ENCODE peak calls at places on chromosomes 3 and 15, in six cellular contexts. One of them, this sample, is unnamed.

GRCh38 chr3:127678315-127678599 is 5.5 kb downstream of the ABTB1 start:
- DNase-seq in fibroblast of pulmonary artery: no peak
- DNase-seq in AG10803: no peak
- DNase-seq in uterus: no peak
- DNase-seq in heart left ventricle: no peak
- DNase-seq in retinal pigment epithelial cell: no peak
- DNase-seq in this sample: no peak

GRCh38 chr15:40465939-40466338 is 4.8 kb upstream of the CHST14 start:
- DNase-seq in uterus: no peak
- DNase-seq in fibroblast of pulmonary artery: no peak
- DNase-seq in heart left ventricle: no peak
- DNase-seq in AG10803: no peak
- DNase-seq in retinal pigment epithelial cell: no peak
- DNase-seq in this sample: no peak

GRCh38 chr15:36594556-36595090 is 15.2 kb downstream of the CDIN1 start:
- DNase-seq in heart left ventricle: no peak
- DNase-seq in uterus: no peak
- DNase-seq in fibroblast of pulmonary artery: no peak
- DNase-seq in AG10803: no peak
- DNase-seq in retinal pigment epithelial cell: no peak
- DNase-seq in this sample: no peak

GRCh38 chr15:28003302-28004037 is 95.6 kb downstream of the OCA2 start:
- DNase-seq in AG10803: no peak
- DNase-seq in heart left ventricle: no peak
- DNase-seq in retinal pigment epithelial cell: no peak
- DNase-seq in fibroblast of pulmonary artery: no peak
- DNase-seq in uterus: no peak
- DNase-seq in this sample: no peak

GRCh38 chr3:107428051-107428858 is 51.0 kb downstream of the CCDC54 start:
- DNase-seq in AG10803: no peak
- DNase-seq in heart left ventricle: no peak
- DNase-seq in uterus: no peak
- DNase-seq in fibroblast of pulmonary artery: no peak
- DNase-seq in retinal pigment epithelial cell: no peak
- DNase-seq in this sample: no peak

GRCh38 chr15:84725001-84725491 is 9.1 kb upstream of the SEC11A start:
- DNase-seq in heart left ventricle: peak
- DNase-seq in AG10803: peak
- DNase-seq in uterus: no peak
- DNase-seq in retinal pigment epithelial cell: no peak
- DNase-seq in fibroblast of pulmonary artery: peak
- DNase-seq in this sample: no peak

GRCh38 chr15:86915811-86916331 is 836.2 kb downstream of the AGBL1 start:
- DNase-seq in uterus: peak
- DNase-seq in heart left ventricle: no peak
- DNase-seq in fibroblast of pulmonary artery: peak
- DNase-seq in AG10803: peak
- DNase-seq in retinal pigment epithelial cell: peak
- DNase-seq in this sample: peak

GRCh38 chr3:195045481-195045880 is 225.5 kb downstream of the XXYLT1 start:
- DNase-seq in uterus: no peak
- DNase-seq in AG10803: no peak
- DNase-seq in heart left ventricle: no peak
- DNase-seq in retinal pigment epithelial cell: no peak
- DNase-seq in fibroblast of pulmonary artery: no peak
- DNase-seq in this sample: no peak

GRCh38 chr3:58043933-58044332 is 35.7 kb downstream of the FLNB start:
- DNase-seq in uterus: no peak
- DNase-seq in fibroblast of pulmonary artery: no peak
- DNase-seq in heart left ventricle: no peak
- DNase-seq in retinal pigment epithelial cell: no peak
- DNase-seq in AG10803: no peak
- DNase-seq in this sample: no peak

GRCh38 chr15:96138985-96139384 is 191.5 kb upstream of the NR2F2 start:
- DNase-seq in retinal pigment epithelial cell: no peak
- DNase-seq in uterus: no peak
- DNase-seq in fibroblast of pulmonary artery: no peak
- DNase-seq in heart left ventricle: no peak
- DNase-seq in AG10803: no peak
- DNase-seq in this sample: no peak

GRCh38 chr3:194065119-194065392 is 70.9 kb upstream of the HES1 start:
- DNase-seq in uterus: no peak
- DNase-seq in AG10803: no peak
- DNase-seq in heart left ventricle: no peak
- DNase-seq in retinal pigment epithelial cell: no peak
- DNase-seq in fibroblast of pulmonary artery: no peak
- DNase-seq in this sample: no peak

GRCh38 chr3:30628931-30629590 is 22.7 kb downstream of the TGFBR2 start:
- DNase-seq in retinal pigment epithelial cell: no peak
- DNase-seq in heart left ventricle: no peak
- DNase-seq in fibroblast of pulmonary artery: peak
- DNase-seq in uterus: no peak
- DNase-seq in AG10803: no peak
- DNase-seq in this sample: no peak

GRCh38 chr15:44720460-44721185 is 9.3 kb downstream of the B2M start:
- DNase-seq in uterus: no peak
- DNase-seq in heart left ventricle: no peak
- DNase-seq in fibroblast of pulmonary artery: no peak
- DNase-seq in AG10803: no peak
- DNase-seq in retinal pigment epithelial cell: no peak
- DNase-seq in this sample: no peak

GRCh38 chr15:48475600-48476395 is 144.6 kb downstream of the DUT start:
- DNase-seq in heart left ventricle: no peak
- DNase-seq in retinal pigment epithelial cell: peak
- DNase-seq in uterus: no peak
- DNase-seq in AG10803: peak
- DNase-seq in fibroblast of pulmonary artery: no peak
- DNase-seq in this sample: no peak

GRCh38 chr3:160010578-160010977 is 21.9 kb downstream of the IL12A start:
- DNase-seq in heart left ventricle: no peak
- DNase-seq in fibroblast of pulmonary artery: no peak
- DNase-seq in retinal pigment epithelial cell: no peak
- DNase-seq in uterus: no peak
- DNase-seq in AG10803: no peak
- DNase-seq in this sample: no peak

GRCh38 chr3:139772539-139773500 is 95.0 kb upstream of the NMNAT3 start:
- DNase-seq in fibroblast of pulmonary artery: peak
- DNase-seq in uterus: no peak
- DNase-seq in heart left ventricle: no peak
- DNase-seq in retinal pigment epithelial cell: peak
- DNase-seq in AG10803: peak
- DNase-seq in this sample: peak

GRCh38 chr15:80461370-80462060 is 57.3 kb downstream of the ARNT2 start:
- DNase-seq in uterus: no peak
- DNase-seq in retinal pigment epithelial cell: no peak
- DNase-seq in AG10803: peak
- DNase-seq in fibroblast of pulmonary artery: no peak
- DNase-seq in heart left ventricle: peak
- DNase-seq in this sample: no peak

GRCh38 chr3:127831723-127832172 is 9.4 kb upstream of the MGLL start:
- DNase-seq in heart left ventricle: peak
- DNase-seq in AG10803: peak
- DNase-seq in uterus: no peak
- DNase-seq in retinal pigment epithelial cell: no peak
- DNase-seq in fibroblast of pulmonary artery: peak
- DNase-seq in this sample: no peak

GRCh38 chr3:51539291-51539891 is 872 bp downstream of the RAD54L2 start:
- DNase-seq in AG10803: peak
- DNase-seq in fibroblast of pulmonary artery: peak
- DNase-seq in uterus: peak
- DNase-seq in heart left ventricle: no peak
- DNase-seq in retinal pigment epithelial cell: peak
- DNase-seq in this sample: peak

GRCh38 chr3:51544011-51544775 is 5.7 kb downstream of the RAD54L2 start:
- DNase-seq in heart left ventricle: no peak
- DNase-seq in uterus: no peak
- DNase-seq in fibroblast of pulmonary artery: peak
- DNase-seq in retinal pigment epithelial cell: no peak
- DNase-seq in AG10803: no peak
- DNase-seq in this sample: no peak

GRCh38 chr3:51535146-51536019 is 3.1 kb upstream of the RAD54L2 start:
- DNase-seq in heart left ventricle: no peak
- DNase-seq in retinal pigment epithelial cell: no peak
- DNase-seq in fibroblast of pulmonary artery: no peak
- DNase-seq in uterus: no peak
- DNase-seq in AG10803: no peak
- DNase-seq in this sample: no peak

GRCh38 chr3:51538115-51538458 is 432 bp upstream of the RAD54L2 start:
- DNase-seq in fibroblast of pulmonary artery: peak
- DNase-seq in uterus: no peak
- DNase-seq in AG10803: no peak
- DNase-seq in retinal pigment epithelial cell: no peak
- DNase-seq in heart left ventricle: no peak
- DNase-seq in this sample: no peak

GRCh38 chr3:51538459-51539290 is at the start of gene RAD54L2:
- DNase-seq in AG10803: peak
- DNase-seq in heart left ventricle: peak
- DNase-seq in uterus: peak
- DNase-seq in retinal pigment epithelial cell: peak
- DNase-seq in fibroblast of pulmonary artery: peak
- DNase-seq in this sample: peak
- TF ChIP-seq CTCF in AG10803: peak
- TF ChIP-seq CTCF in heart left ventricle: no peak
- TF ChIP-seq CTCF in uterus: no peak
- TF ChIP-seq CTCF in retinal pigment epithelial cell: no peak
- TF ChIP-seq CTCF in fibroblast of pulmonary artery: no peak
- TF ChIP-seq CTCF in this sample: no peak

DNA sequence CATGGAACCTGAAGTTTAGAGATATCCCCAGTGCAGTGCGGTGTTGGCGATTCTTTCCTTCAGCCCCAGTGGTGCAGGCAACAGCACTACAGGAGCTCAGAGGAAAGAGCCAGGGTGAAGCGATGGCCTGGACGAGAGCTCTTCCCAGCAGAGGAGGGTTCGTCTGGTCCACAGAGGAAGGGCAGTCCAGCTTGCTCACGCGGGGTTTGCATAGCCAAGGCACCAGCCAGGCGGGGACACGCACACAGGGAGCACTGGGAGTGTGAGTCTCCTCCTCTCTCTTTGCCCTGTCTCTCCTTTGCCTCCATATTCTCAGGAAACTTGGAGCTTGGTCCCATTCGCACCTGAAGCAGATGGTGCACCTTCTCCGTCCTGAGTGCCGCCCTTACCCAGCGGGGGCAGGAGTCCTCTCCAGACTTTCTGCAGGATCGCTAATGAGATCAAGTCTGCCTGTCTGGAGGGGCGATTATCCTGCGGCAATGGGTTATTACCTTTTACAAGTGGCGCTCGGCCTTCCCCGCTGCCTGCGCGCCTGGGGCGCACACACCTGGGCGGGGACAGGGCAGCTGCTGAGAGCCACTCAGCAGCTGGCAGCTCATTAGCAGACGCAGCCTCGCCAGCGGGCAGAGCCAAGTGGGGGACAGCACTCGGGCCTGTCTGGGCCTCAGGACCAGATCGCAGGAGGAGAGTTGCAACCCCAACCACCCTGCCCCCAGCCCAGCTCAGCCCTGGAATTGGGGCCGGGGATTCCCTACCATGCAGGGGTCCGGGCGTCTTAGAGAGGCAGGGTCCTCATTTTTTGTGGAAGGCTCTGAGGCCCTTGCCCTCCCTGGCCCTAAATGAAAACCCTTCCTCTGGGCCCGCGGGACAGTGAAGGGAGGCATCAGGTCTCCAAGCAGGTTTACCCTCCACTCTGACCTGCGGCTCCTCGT is 119.0 kb upstream of the MEF2A start:
- DNase-seq in heart left ventricle: no peak
- DNase-seq in fibroblast of pulmonary artery: no peak
- DNase-seq in uterus: no peak
- DNase-seq in AG10803: no peak
- DNase-seq in retinal pigment epithelial cell: no peak
- DNase-seq in this sample: no peak
- H3K4me3 ChIP-seq in heart left ventricle: no peak
- H3K4me3 ChIP-seq in fibroblast of pulmonary artery: no peak
- H3K4me3 ChIP-seq in uterus: no peak
- H3K4me3 ChIP-seq in AG10803: no peak
- H3K4me3 ChIP-seq in retinal pigment epithelial cell: no peak
- H3K4me3 ChIP-seq in this sample: no peak

GRCh38 chr3:24087469-24087868 is 142.4 kb downstream of the NR1D2 start:
- DNase-seq in fibroblast of pulmonary artery: no peak
- DNase-seq in AG10803: no peak
- DNase-seq in heart left ventricle: no peak
- DNase-seq in uterus: no peak
- DNase-seq in retinal pigment epithelial cell: no peak
- DNase-seq in this sample: no peak

GRCh38 chr3:24086597-24087369 is 141.7 kb downstream of the NR1D2 start:
- DNase-seq in uterus: no peak
- DNase-seq in AG10803: peak
- DNase-seq in heart left ventricle: no peak
- DNase-seq in retinal pigment epithelial cell: no peak
- DNase-seq in fibroblast of pulmonary artery: peak
- DNase-seq in this sample: peak

GRCh38 chr3:24088782-24089181 is 143.7 kb downstream of the NR1D2 start:
- DNase-seq in retinal pigment epithelial cell: no peak
- DNase-seq in heart left ventricle: no peak
- DNase-seq in fibroblast of pulmonary artery: peak
- DNase-seq in AG10803: peak
- DNase-seq in uterus: no peak
- DNase-seq in this sample: peak
- TF ChIP-seq CTCF in retinal pigment epithelial cell: peak
- TF ChIP-seq CTCF in heart left ventricle: no peak
- TF ChIP-seq CTCF in fibroblast of pulmonary artery: peak
- TF ChIP-seq CTCF in AG10803: peak
- TF ChIP-seq CTCF in uterus: no peak
- TF ChIP-seq CTCF in this sample: peak

DNA sequence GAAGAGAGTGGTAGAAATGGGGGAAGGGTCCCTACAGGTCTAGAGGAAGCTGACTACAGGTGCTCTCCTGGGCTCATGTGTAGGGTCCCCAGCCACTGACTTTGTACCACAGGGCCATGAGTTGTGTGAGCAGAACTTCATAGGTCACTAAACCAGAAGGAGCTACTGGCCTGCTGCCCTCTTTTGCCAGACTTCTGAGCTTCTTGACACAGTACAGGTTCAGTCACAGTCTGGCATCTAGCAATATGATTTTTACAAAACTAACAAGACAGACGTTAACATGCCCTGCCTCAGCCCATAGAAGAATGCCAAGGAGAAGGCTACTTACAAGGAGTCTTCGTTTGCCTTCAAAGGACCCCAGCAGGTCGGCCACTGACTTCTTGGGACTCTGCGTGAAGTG is 3.2 kb downstream of the CCDC80 start:
- DNase-seq in retinal pigment epithelial cell: no peak
- DNase-seq in uterus: peak
- DNase-seq in AG10803: no peak
- DNase-seq in fibroblast of pulmonary artery: no peak
- DNase-seq in heart left ventricle: no peak
- DNase-seq in this sample: no peak
- H3K4me3 ChIP-seq in retinal pigment epithelial cell: peak
- H3K4me3 ChIP-seq in uterus: peak
- H3K4me3 ChIP-seq in AG10803: peak
- H3K4me3 ChIP-seq in fibroblast of pulmonary artery: peak
- H3K4me3 ChIP-seq in heart left ventricle: peak
- H3K4me3 ChIP-seq in this sample: peak

This sample was measured in astrocyte of the spinal cord.